ENCODE peak calls at places on chromosomes 4 and X, in ten cellular contexts. One of them, this sample, is unnamed.
A peak's percentile ranks its signal among the peaks of the same experiment; 100 is the strongest.

GRCh38 chr4:112141366-112142138 is 3.7 kb upstream of the FAM241A start:
- DNase-seq in sigmoid colon: no peak
- DNase-seq in tibial artery: no peak
- DNase-seq in pancreas: no peak
- DNase-seq in Peyer's patch: no peak
- DNase-seq in GM23248: no peak
- DNase-seq in PC-3: no peak
- DNase-seq in mucosa of descending colon: no peak
- DNase-seq in adrenal gland: no peak
- DNase-seq in psoas muscle: no peak
- DNase-seq in this sample: no peak

GRCh38 chrX:29947225-29947624 is 268.1 kb upstream of the MAGEB2 start:
- DNase-seq in sigmoid colon: no peak
- DNase-seq in tibial artery: no peak
- DNase-seq in pancreas: no peak
- DNase-seq in Peyer's patch: no peak
- DNase-seq in GM23248: peak; percentile 20
- DNase-seq in PC-3: no peak
- DNase-seq in mucosa of descending colon: no peak
- DNase-seq in adrenal gland: no peak
- DNase-seq in psoas muscle: no peak
- DNase-seq in this sample: no peak

GRCh38 chrX:129961180-129962083 is 21.0 kb upstream of the BCORL1 start:
- DNase-seq in sigmoid colon: peak; percentile 64
- DNase-seq in tibial artery: no peak
- DNase-seq in pancreas: peak; percentile 67
- DNase-seq in Peyer's patch: peak; percentile 92
- DNase-seq in GM23248: peak; percentile 12
- DNase-seq in PC-3: peak; percentile 81
- DNase-seq in mucosa of descending colon: peak; percentile 83
- DNase-seq in adrenal gland: peak; percentile 65
- DNase-seq in psoas muscle: peak; percentile 49
- DNase-seq in this sample: peak; percentile 81

GRCh38 chr4:123825596-123826291 is 429.1 kb downstream of the SPRY1 start:
- DNase-seq in sigmoid colon: no peak
- DNase-seq in tibial artery: no peak
- DNase-seq in pancreas: no peak
- DNase-seq in Peyer's patch: no peak
- DNase-seq in GM23248: peak; percentile 68
- DNase-seq in PC-3: peak; percentile 11
- DNase-seq in mucosa of descending colon: no peak
- DNase-seq in adrenal gland: no peak
- DNase-seq in psoas muscle: no peak
- DNase-seq in this sample: no peak

GRCh38 chr4:24141836-24142235 is 252.0 kb upstream of the PPARGC1A start:
- DNase-seq in sigmoid colon: no peak
- DNase-seq in tibial artery: no peak
- DNase-seq in pancreas: no peak
- DNase-seq in Peyer's patch: no peak
- DNase-seq in GM23248: peak; percentile 42
- DNase-seq in PC-3: no peak
- DNase-seq in mucosa of descending colon: no peak
- DNase-seq in adrenal gland: no peak
- DNase-seq in psoas muscle: no peak
- DNase-seq in this sample: no peak

GRCh38 chrX:21374163-21374993 is at the start of gene CNKSR2:
- DNase-seq in sigmoid colon: peak; percentile 75
- DNase-seq in tibial artery: peak; percentile 18
- DNase-seq in pancreas: peak; percentile 70
- DNase-seq in Peyer's patch: peak; percentile 71
- DNase-seq in GM23248: peak; percentile 50
- DNase-seq in PC-3: peak; percentile 14
- DNase-seq in mucosa of descending colon: peak; percentile 4
- DNase-seq in adrenal gland: peak; percentile 5
- DNase-seq in psoas muscle: peak; percentile 56
- DNase-seq in this sample: no peak

GRCh38 chrX:65476564-65476963 is 58.0 kb downstream of the LAS1L start:
- DNase-seq in sigmoid colon: no peak
- DNase-seq in tibial artery: no peak
- DNase-seq in pancreas: no peak
- DNase-seq in Peyer's patch: no peak
- DNase-seq in GM23248: no peak
- DNase-seq in PC-3: no peak
- DNase-seq in mucosa of descending colon: no peak
- DNase-seq in adrenal gland: no peak
- DNase-seq in psoas muscle: no peak
- DNase-seq in this sample: no peak

GRCh38 chr4:40065010-40065409 is 8.4 kb downstream of the N4BP2 start:
- DNase-seq in sigmoid colon: no peak
- DNase-seq in tibial artery: no peak
- DNase-seq in pancreas: no peak
- DNase-seq in Peyer's patch: no peak
- DNase-seq in GM23248: no peak
- DNase-seq in PC-3: no peak
- DNase-seq in mucosa of descending colon: no peak
- DNase-seq in adrenal gland: no peak
- DNase-seq in psoas muscle: no peak
- DNase-seq in this sample: no peak

GRCh38 chr4:124035364-124036036 is 638.9 kb downstream of the SPRY1 start:
- DNase-seq in sigmoid colon: no peak
- DNase-seq in tibial artery: no peak
- DNase-seq in pancreas: no peak
- DNase-seq in Peyer's patch: no peak
- DNase-seq in GM23248: no peak
- DNase-seq in PC-3: no peak
- DNase-seq in mucosa of descending colon: no peak
- DNase-seq in adrenal gland: no peak
- DNase-seq in psoas muscle: no peak
- DNase-seq in this sample: no peak

GRCh38 chr4:110586137-110586850 is 36.6 kb downstream of the PITX2 start:
- DNase-seq in sigmoid colon: no peak
- DNase-seq in tibial artery: no peak
- DNase-seq in pancreas: no peak
- DNase-seq in Peyer's patch: no peak
- DNase-seq in GM23248: peak; percentile 87
- DNase-seq in PC-3: peak; percentile 72
- DNase-seq in mucosa of descending colon: no peak
- DNase-seq in adrenal gland: no peak
- DNase-seq in psoas muscle: no peak
- DNase-seq in this sample: no peak

GRCh38 chr4:6509587-6509986 is 37.2 kb upstream of the PPP2R2C start:
- DNase-seq in sigmoid colon: peak; percentile 20
- DNase-seq in tibial artery: no peak
- DNase-seq in pancreas: no peak
- DNase-seq in Peyer's patch: peak; percentile 13
- DNase-seq in GM23248: no peak
- DNase-seq in PC-3: peak; percentile 35
- DNase-seq in mucosa of descending colon: no peak
- DNase-seq in adrenal gland: no peak
- DNase-seq in psoas muscle: no peak
- DNase-seq in this sample: no peak

GRCh38 chr4:152211936-152212675 is 323.8 kb downstream of the FBXW7 start:
- DNase-seq in sigmoid colon: no peak
- DNase-seq in tibial artery: no peak
- DNase-seq in pancreas: no peak
- DNase-seq in Peyer's patch: no peak
- DNase-seq in GM23248: no peak
- DNase-seq in PC-3: no peak
- DNase-seq in mucosa of descending colon: no peak
- DNase-seq in adrenal gland: no peak
- DNase-seq in psoas muscle: no peak
- DNase-seq in this sample: no peak

GRCh38 chr4:15893967-15894366 is 44.6 kb downstream of the FGFBP1 start:
- DNase-seq in sigmoid colon: no peak
- DNase-seq in tibial artery: no peak
- DNase-seq in pancreas: no peak
- DNase-seq in Peyer's patch: no peak
- DNase-seq in GM23248: peak; percentile 96
- DNase-seq in PC-3: peak; percentile 95
- DNase-seq in mucosa of descending colon: no peak
- DNase-seq in adrenal gland: no peak
- DNase-seq in psoas muscle: no peak
- DNase-seq in this sample: no peak

GRCh38 chr4:102180080-102180479 is 165.2 kb downstream of the SLC39A8 start:
- DNase-seq in sigmoid colon: no peak
- DNase-seq in tibial artery: no peak
- DNase-seq in pancreas: no peak
- DNase-seq in Peyer's patch: no peak
- DNase-seq in GM23248: no peak
- DNase-seq in PC-3: no peak
- DNase-seq in mucosa of descending colon: no peak
- DNase-seq in adrenal gland: no peak
- DNase-seq in psoas muscle: no peak
- DNase-seq in this sample: no peak

GRCh38 chr4:148790691-148791090 is 348.5 kb upstream of the NR3C2 start:
- DNase-seq in sigmoid colon: no peak
- DNase-seq in tibial artery: no peak
- DNase-seq in pancreas: no peak
- DNase-seq in Peyer's patch: no peak
- DNase-seq in GM23248: no peak
- DNase-seq in PC-3: peak; percentile 40
- DNase-seq in mucosa of descending colon: no peak
- DNase-seq in adrenal gland: no peak
- DNase-seq in psoas muscle: no peak
- DNase-seq in this sample: no peak

GRCh38 chr4:120025516-120025915 is 41.1 kb downstream of the MAD2L1 start:
- DNase-seq in sigmoid colon: no peak
- DNase-seq in tibial artery: no peak
- DNase-seq in pancreas: no peak
- DNase-seq in Peyer's patch: no peak
- DNase-seq in GM23248: no peak
- DNase-seq in PC-3: no peak
- DNase-seq in mucosa of descending colon: no peak
- DNase-seq in adrenal gland: no peak
- DNase-seq in psoas muscle: no peak
- DNase-seq in this sample: no peak

GRCh38 chrX:71619193-71619592 is 882 bp upstream of the CXCR3 start:
- DNase-seq in sigmoid colon: no peak
- DNase-seq in tibial artery: no peak
- DNase-seq in pancreas: no peak
- DNase-seq in Peyer's patch: no peak
- DNase-seq in GM23248: no peak
- DNase-seq in PC-3: no peak
- DNase-seq in mucosa of descending colon: no peak
- DNase-seq in adrenal gland: no peak
- DNase-seq in psoas muscle: no peak
- DNase-seq in this sample: no peak

GRCh38 chr4:140315970-140316369 is 57.5 kb upstream of the SCOC start:
- DNase-seq in sigmoid colon: no peak
- DNase-seq in tibial artery: no peak
- DNase-seq in pancreas: no peak
- DNase-seq in Peyer's patch: no peak
- DNase-seq in GM23248: no peak
- DNase-seq in PC-3: no peak
- DNase-seq in mucosa of descending colon: no peak
- DNase-seq in adrenal gland: no peak
- DNase-seq in psoas muscle: no peak
- DNase-seq in this sample: no peak

GRCh38 chr4:109072595-109072994 is 229.9 kb downstream of the COL25A1 start:
- DNase-seq in sigmoid colon: no peak
- DNase-seq in tibial artery: peak; percentile 24
- DNase-seq in pancreas: no peak
- DNase-seq in Peyer's patch: no peak
- DNase-seq in GM23248: peak; percentile 80
- DNase-seq in PC-3: no peak
- DNase-seq in mucosa of descending colon: no peak
- DNase-seq in adrenal gland: no peak
- DNase-seq in psoas muscle: no peak
- DNase-seq in this sample: no peak

GRCh38 chrX:49956313-49956712 is 33.9 kb downstream of the CLCN5 start:
- DNase-seq in sigmoid colon: no peak
- DNase-seq in tibial artery: no peak
- DNase-seq in pancreas: no peak
- DNase-seq in Peyer's patch: no peak
- DNase-seq in GM23248: no peak
- DNase-seq in PC-3: no peak
- DNase-seq in mucosa of descending colon: no peak
- DNase-seq in adrenal gland: no peak
- DNase-seq in psoas muscle: no peak
- DNase-seq in this sample: no peak
- H3K36me3 ChIP-seq in sigmoid colon: no peaks in the 10 kb centered on the region
- H3K36me3 ChIP-seq in tibial artery: no peaks in the 10 kb centered on the region
- H3K36me3 ChIP-seq in pancreas: no peaks in the 10 kb centered on the region
- H3K36me3 ChIP-seq in Peyer's patch: no peaks in the 10 kb centered on the region
- H3K36me3 ChIP-seq in GM23248: no peaks in the 10 kb centered on the region
- H3K36me3 ChIP-seq in PC-3: no peaks in the 10 kb centered on the region
- H3K36me3 ChIP-seq in mucosa of descending colon: no peaks in the 10 kb centered on the region
- H3K36me3 ChIP-seq in adrenal gland: no peaks in the 10 kb centered on the region
- H3K36me3 ChIP-seq in psoas muscle: no peaks in the 10 kb centered on the region
- H3K36me3 ChIP-seq in this sample: no peaks in the 10 kb centered on the region

GRCh38 chrX:139543920-139544319 is 13.4 kb downstream of the F9 start:
- DNase-seq in sigmoid colon: no peak
- DNase-seq in tibial artery: no peak
- DNase-seq in pancreas: no peak
- DNase-seq in Peyer's patch: no peak
- DNase-seq in GM23248: no peak
- DNase-seq in PC-3: no peak
- DNase-seq in mucosa of descending colon: no peak
- DNase-seq in adrenal gland: no peak
- DNase-seq in psoas muscle: no peak
- DNase-seq in this sample: no peak
- H3K4me1 ChIP-seq in sigmoid colon: no peaks in the 10 kb centered on the region
- H3K4me1 ChIP-seq in tibial artery: no peaks in the 10 kb centered on the region
- H3K4me1 ChIP-seq in pancreas: peaks cover 5% of the 10 kb centered on the region
- H3K4me1 ChIP-seq in Peyer's patch: no peaks in the 10 kb centered on the region
- H3K4me1 ChIP-seq in GM23248: no peaks in the 10 kb centered on the region
- H3K4me1 ChIP-seq in PC-3: no peaks in the 10 kb centered on the region
- H3K4me1 ChIP-seq in mucosa of descending colon: no peaks in the 10 kb centered on the region
- H3K4me1 ChIP-seq in adrenal gland: no peaks in the 10 kb centered on the region
- H3K4me1 ChIP-seq in psoas muscle: no peaks in the 10 kb centered on the region
- H3K4me1 ChIP-seq in this sample: no peaks in the 10 kb centered on the region

GRCh38 chr4:177339794-177340374 is 30.2 kb downstream of the NEIL3 start:
- DNase-seq in sigmoid colon: no peak
- DNase-seq in tibial artery: no peak
- DNase-seq in pancreas: no peak
- DNase-seq in Peyer's patch: no peak
- DNase-seq in GM23248: peak; percentile 64
- DNase-seq in PC-3: peak; percentile 31
- DNase-seq in mucosa of descending colon: no peak
- DNase-seq in adrenal gland: no peak
- DNase-seq in psoas muscle: no peak
- DNase-seq in this sample: no peak
- H3K36me3 ChIP-seq in sigmoid colon: no peaks in the 10 kb centered on the region
- H3K36me3 ChIP-seq in tibial artery: no peaks in the 10 kb centered on the region
- H3K36me3 ChIP-seq in pancreas: no peaks in the 10 kb centered on the region
- H3K36me3 ChIP-seq in Peyer's patch: no peaks in the 10 kb centered on the region
- H3K36me3 ChIP-seq in GM23248: no peaks in the 10 kb centered on the region
- H3K36me3 ChIP-seq in PC-3: peaks cover 5% of the 10 kb centered on the region
- H3K36me3 ChIP-seq in mucosa of descending colon: no peaks in the 10 kb centered on the region
- H3K36me3 ChIP-seq in adrenal gland: no peaks in the 10 kb centered on the region
- H3K36me3 ChIP-seq in psoas muscle: no peaks in the 10 kb centered on the region
- H3K36me3 ChIP-seq in this sample: no peaks in the 10 kb centered on the region

DNA sequence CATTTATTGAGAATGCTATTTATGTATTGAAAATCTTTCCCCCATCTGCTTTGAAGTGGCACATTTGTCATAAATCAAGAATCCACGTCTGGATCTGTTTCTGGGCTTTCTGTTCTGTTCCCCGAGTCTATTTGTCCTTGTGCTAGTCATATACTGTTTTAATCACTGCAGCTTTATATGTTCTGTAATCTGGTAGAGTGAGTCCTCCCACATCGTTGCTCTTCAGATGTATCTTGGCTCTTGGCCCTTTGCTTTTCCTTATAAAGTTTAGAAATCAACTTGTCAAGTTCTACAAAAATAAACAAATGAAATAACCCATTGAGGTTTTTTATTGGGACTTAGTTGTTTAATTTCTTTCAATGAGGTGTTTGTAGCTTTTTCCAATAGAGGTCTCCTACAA is 29.0 kb downstream of the LONRF3 start:
- DNase-seq in sigmoid colon: no peak
- DNase-seq in tibial artery: no peak
- DNase-seq in pancreas: no peak
- DNase-seq in Peyer's patch: no peak
- DNase-seq in GM23248: no peak
- DNase-seq in PC-3: no peak
- DNase-seq in mucosa of descending colon: no peak
- DNase-seq in adrenal gland: no peak
- DNase-seq in psoas muscle: no peak
- DNase-seq in this sample: no peak
- H3K4me1 ChIP-seq in sigmoid colon: no peaks in the 10 kb centered on the region
- H3K4me1 ChIP-seq in tibial artery: no peaks in the 10 kb centered on the region
- H3K4me1 ChIP-seq in pancreas: no peaks in the 10 kb centered on the region
- H3K4me1 ChIP-seq in Peyer's patch: no peaks in the 10 kb centered on the region
- H3K4me1 ChIP-seq in GM23248: no peaks in the 10 kb centered on the region
- H3K4me1 ChIP-seq in PC-3: no peaks in the 10 kb centered on the region
- H3K4me1 ChIP-seq in mucosa of descending colon: no peaks in the 10 kb centered on the region
- H3K4me1 ChIP-seq in adrenal gland: peaks cover 4% of the 10 kb centered on the region
- H3K4me1 ChIP-seq in psoas muscle: no peaks in the 10 kb centered on the region
- H3K4me1 ChIP-seq in this sample: no peaks in the 10 kb centered on the region